ENCODE peak calls at places on chromosomes 1 and 21, in six cellular contexts. One of them, this sample, is unnamed.

GRCh38 chr1:6239950-6240768 is 3.8 kb upstream of the HES3 start:
- DNase-seq in upper lobe of left lung: no peak
- DNase-seq in A549: no peak
- DNase-seq in RWPE1: no peak
- DNase-seq in BJ: no peak
- DNase-seq in hepatocyte: peak
- DNase-seq in this sample: no peak

GRCh38 chr21:18986197-18986596 is 582.6 kb upstream of the TMPRSS15 start:
- DNase-seq in upper lobe of left lung: no peak
- DNase-seq in A549: no peak
- DNase-seq in RWPE1: no peak
- DNase-seq in BJ: no peak
- DNase-seq in hepatocyte: no peak
- DNase-seq in this sample: no peak

GRCh38 chr1:181142096-181143043 is 53.9 kb downstream of the IER5 start:
- DNase-seq in upper lobe of left lung: peak
- DNase-seq in A549: peak
- DNase-seq in RWPE1: peak
- DNase-seq in BJ: peak
- DNase-seq in hepatocyte: peak
- DNase-seq in this sample: peak

GRCh38 chr1:147071142-147071541 is 101.1 kb downstream of the PRKAB2 start:
- DNase-seq in upper lobe of left lung: no peak
- DNase-seq in A549: no peak
- DNase-seq in RWPE1: no peak
- DNase-seq in BJ: no peak
- DNase-seq in hepatocyte: no peak
- DNase-seq in this sample: no peak

GRCh38 chr21:15495965-15496364 is 233.8 kb upstream of the USP25 start:
- DNase-seq in upper lobe of left lung: no peak
- DNase-seq in A549: no peak
- DNase-seq in RWPE1: no peak
- DNase-seq in BJ: no peak
- DNase-seq in hepatocyte: no peak
- DNase-seq in this sample: no peak

GRCh38 chr1:220300442-220301121 is 28.3 kb upstream of the RAB3GAP2 start:
- DNase-seq in upper lobe of left lung: no peak
- DNase-seq in A549: no peak
- DNase-seq in RWPE1: peak
- DNase-seq in BJ: peak
- DNase-seq in hepatocyte: peak
- DNase-seq in this sample: peak

GRCh38 chr21:34227386-34227852 is 136.4 kb upstream of the KCNE2 start:
- DNase-seq in upper lobe of left lung: no peak
- DNase-seq in A549: no peak
- DNase-seq in RWPE1: no peak
- DNase-seq in BJ: no peak
- DNase-seq in hepatocyte: peak
- DNase-seq in this sample: no peak

GRCh38 chr1:47679301-47679751 is 241.5 kb downstream of the FOXD2 start:
- DNase-seq in upper lobe of left lung: no peak
- DNase-seq in A549: no peak
- DNase-seq in RWPE1: no peak
- DNase-seq in BJ: no peak
- DNase-seq in hepatocyte: no peak
- DNase-seq in this sample: no peak

GRCh38 chr1:9766759-9767442 is 56.9 kb downstream of the CLSTN1 start:
- DNase-seq in upper lobe of left lung: no peak
- DNase-seq in A549: peak
- DNase-seq in RWPE1: peak
- DNase-seq in BJ: peak
- DNase-seq in hepatocyte: peak
- DNase-seq in this sample: no peak

GRCh38 chr21:29172282-29172681 is 41.8 kb downstream of the MAP3K7CL start:
- DNase-seq in upper lobe of left lung: no peak
- DNase-seq in A549: no peak
- DNase-seq in RWPE1: no peak
- DNase-seq in BJ: no peak
- DNase-seq in hepatocyte: no peak
- DNase-seq in this sample: no peak

GRCh38 chr1:93753766-93754763 is 72.4 kb upstream of the BCAR3 start:
- DNase-seq in upper lobe of left lung: no peak
- DNase-seq in A549: peak
- DNase-seq in RWPE1: no peak
- DNase-seq in BJ: peak
- DNase-seq in hepatocyte: no peak
- DNase-seq in this sample: no peak

GRCh38 chr1:8629241-8630091 is 188.0 kb downstream of the RERE start:
- DNase-seq in upper lobe of left lung: no peak
- DNase-seq in A549: no peak
- DNase-seq in RWPE1: no peak
- DNase-seq in BJ: no peak
- DNase-seq in hepatocyte: no peak
- DNase-seq in this sample: no peak

GRCh38 chr1:55127827-55128343 is 87.3 kb downstream of the USP24 start:
- DNase-seq in upper lobe of left lung: no peak
- DNase-seq in A549: no peak
- DNase-seq in RWPE1: no peak
- DNase-seq in BJ: no peak
- DNase-seq in hepatocyte: no peak
- DNase-seq in this sample: no peak

GRCh38 chr1:40309374-40310128 is 7.5 kb downstream of the COL9A2 start:
- DNase-seq in upper lobe of left lung: no peak
- DNase-seq in A549: no peak
- DNase-seq in RWPE1: no peak
- DNase-seq in BJ: no peak
- DNase-seq in hepatocyte: no peak
- DNase-seq in this sample: no peak

GRCh38 chr1:246613131-246613758 is 47.0 kb downstream of the CNST start:
- DNase-seq in upper lobe of left lung: no peak
- DNase-seq in A549: no peak
- DNase-seq in RWPE1: peak
- DNase-seq in BJ: no peak
- DNase-seq in hepatocyte: peak
- DNase-seq in this sample: no peak

GRCh38 chr1:246617156-246617555 is 50.9 kb downstream of the CNST start:
- DNase-seq in upper lobe of left lung: no peak
- DNase-seq in A549: no peak
- DNase-seq in RWPE1: no peak
- DNase-seq in BJ: no peak
- DNase-seq in hepatocyte: no peak
- DNase-seq in this sample: no peak

GRCh38 chr1:246622035-246622652 is 55.9 kb downstream of the CNST start:
- DNase-seq in upper lobe of left lung: no peak
- DNase-seq in A549: no peak
- DNase-seq in RWPE1: no peak
- DNase-seq in BJ: no peak
- DNase-seq in hepatocyte: no peak
- DNase-seq in this sample: no peak

GRCh38 chr1:246618240-246618639 is 52.0 kb downstream of the CNST start:
- DNase-seq in upper lobe of left lung: no peak
- DNase-seq in A549: no peak
- DNase-seq in RWPE1: no peak
- DNase-seq in BJ: no peak
- DNase-seq in hepatocyte: no peak
- DNase-seq in this sample: no peak

DNA sequence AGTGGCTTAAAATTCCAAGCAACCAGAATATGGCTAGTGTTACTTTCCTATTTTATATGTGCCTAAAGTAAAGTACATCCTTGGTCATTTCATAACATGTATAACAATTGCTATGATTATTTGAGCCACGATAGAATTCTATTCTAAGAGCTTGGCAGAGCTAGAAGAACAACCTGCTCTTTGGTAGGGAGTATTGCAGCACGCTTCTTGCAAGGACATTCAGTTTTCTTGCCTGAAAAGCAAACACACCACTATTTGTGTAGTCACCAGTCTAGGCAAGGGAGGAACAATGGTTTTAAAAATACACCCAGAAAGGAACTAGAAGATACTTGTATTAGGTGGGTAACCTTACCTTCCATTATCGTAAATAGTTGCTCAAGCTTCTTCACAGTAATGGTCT is 51.5 kb downstream of the CNST start:
- DNase-seq in upper lobe of left lung: no peak
- DNase-seq in A549: no peak
- DNase-seq in RWPE1: no peak
- DNase-seq in BJ: no peak
- DNase-seq in hepatocyte: no peak
- DNase-seq in this sample: no peak
- TF ChIP-seq CTCF in upper lobe of left lung: no peak
- TF ChIP-seq CTCF in A549: no peak
- TF ChIP-seq CTCF in RWPE1: no peak
- TF ChIP-seq CTCF in BJ: no peak
- TF ChIP-seq CTCF in hepatocyte: no peak
- TF ChIP-seq CTCF in this sample: no peak

GRCh38 chr1:53715478-53715877 is 23.5 kb downstream of the GLIS1 start:
- DNase-seq in upper lobe of left lung: no peak
- DNase-seq in A549: no peak
- DNase-seq in RWPE1: no peak
- DNase-seq in BJ: no peak
- DNase-seq in hepatocyte: no peak
- DNase-seq in this sample: peak
- TF ChIP-seq CTCF in upper lobe of left lung: no peak
- TF ChIP-seq CTCF in A549: peak
- TF ChIP-seq CTCF in RWPE1: no peak
- TF ChIP-seq CTCF in BJ: peak
- TF ChIP-seq CTCF in hepatocyte: peak
- TF ChIP-seq CTCF in this sample: no peak

GRCh38 chr1:86507935-86508582 is 38.8 kb upstream of the CLCA4 start:
- DNase-seq in upper lobe of left lung: no peak
- DNase-seq in A549: no peak
- DNase-seq in RWPE1: no peak
- DNase-seq in BJ: no peak
- DNase-seq in hepatocyte: peak
- DNase-seq in this sample: no peak
- TF ChIP-seq CTCF in upper lobe of left lung: peak
- TF ChIP-seq CTCF in A549: peak
- TF ChIP-seq CTCF in RWPE1: peak
- TF ChIP-seq CTCF in BJ: peak
- TF ChIP-seq CTCF in hepatocyte: peak
- TF ChIP-seq CTCF in this sample: peak

GRCh38 chr1:218760601-218761570 is 412.8 kb upstream of the LYPLAL1 start:
- DNase-seq in upper lobe of left lung: no peak
- DNase-seq in A549: no peak
- DNase-seq in RWPE1: no peak
- DNase-seq in BJ: no peak
- DNase-seq in hepatocyte: no peak
- DNase-seq in this sample: no peak

GRCh38 chr1:218759795-218760194 is 413.9 kb upstream of the LYPLAL1 start:
- DNase-seq in upper lobe of left lung: no peak
- DNase-seq in A549: no peak
- DNase-seq in RWPE1: no peak
- DNase-seq in BJ: no peak
- DNase-seq in hepatocyte: no peak
- DNase-seq in this sample: no peak

GRCh38 chr1:218763538-218763937 is 410.1 kb upstream of the LYPLAL1 start:
- DNase-seq in upper lobe of left lung: no peak
- DNase-seq in A549: no peak
- DNase-seq in RWPE1: no peak
- DNase-seq in BJ: no peak
- DNase-seq in hepatocyte: no peak
- DNase-seq in this sample: no peak

DNA sequence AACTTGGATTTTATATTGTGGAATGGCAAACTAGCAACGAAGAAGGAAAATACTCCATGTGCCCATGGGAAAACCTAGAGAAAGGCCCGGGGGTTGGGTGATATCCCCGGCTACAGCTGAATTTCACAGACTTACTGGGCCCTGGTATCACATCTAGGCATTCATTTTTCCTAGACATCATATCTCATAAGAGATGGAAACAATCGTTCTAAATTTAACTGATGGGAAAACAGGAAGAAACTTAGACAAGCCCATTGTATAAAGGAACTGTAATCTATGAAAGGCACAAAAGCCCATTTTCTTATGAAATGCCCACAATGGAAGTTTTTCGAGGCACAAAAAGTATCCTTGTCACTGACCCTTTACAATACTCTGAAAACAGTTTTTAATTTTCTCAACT is 407.9 kb upstream of the LYPLAL1 start:
- DNase-seq in upper lobe of left lung: no peak
- DNase-seq in A549: no peak
- DNase-seq in RWPE1: no peak
- DNase-seq in BJ: no peak
- DNase-seq in hepatocyte: no peak
- DNase-seq in this sample: no peak
- TF ChIP-seq CTCF in upper lobe of left lung: no peak
- TF ChIP-seq CTCF in A549: no peak
- TF ChIP-seq CTCF in RWPE1: no peak
- TF ChIP-seq CTCF in BJ: no peak
- TF ChIP-seq CTCF in hepatocyte: no peak
- TF ChIP-seq CTCF in this sample: no peak

GRCh38 chr1:154998201-154998780 is 4.3 kb upstream of the ZBTB7B start:
- DNase-seq in upper lobe of left lung: no peak
- DNase-seq in A549: no peak
- DNase-seq in RWPE1: no peak
- DNase-seq in BJ: no peak
- DNase-seq in hepatocyte: no peak
- DNase-seq in this sample: no peak
- TF ChIP-seq CTCF in upper lobe of left lung: no peak
- TF ChIP-seq CTCF in A549: peak
- TF ChIP-seq CTCF in RWPE1: no peak
- TF ChIP-seq CTCF in BJ: no peak
- TF ChIP-seq CTCF in hepatocyte: no peak
- TF ChIP-seq CTCF in this sample: no peak

DNA sequence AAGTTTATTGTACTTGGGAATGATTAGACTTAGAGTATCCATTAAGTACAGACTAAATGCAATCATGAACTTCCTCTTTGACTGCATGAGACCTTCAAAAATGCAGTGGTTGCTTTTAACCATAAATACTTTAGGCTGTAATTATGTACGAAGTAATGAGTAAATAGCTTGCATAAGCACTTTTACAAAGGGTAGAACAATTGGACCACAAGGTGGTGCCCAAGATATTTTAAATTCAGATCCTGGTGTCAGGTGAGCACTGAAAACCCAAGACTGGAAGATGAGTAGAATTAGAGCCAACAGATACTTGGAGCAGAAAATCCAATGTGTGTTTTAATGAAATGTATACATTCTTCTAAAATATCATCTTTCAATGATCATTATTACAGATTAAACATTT is 43.4 kb upstream of the RHOU start:
- DNase-seq in upper lobe of left lung: no peak
- DNase-seq in A549: peak
- DNase-seq in RWPE1: peak
- DNase-seq in BJ: no peak
- DNase-seq in hepatocyte: peak
- DNase-seq in this sample: no peak
- TF ChIP-seq CTCF in upper lobe of left lung: peak
- TF ChIP-seq CTCF in A549: peak
- TF ChIP-seq CTCF in RWPE1: peak
- TF ChIP-seq CTCF in BJ: peak
- TF ChIP-seq CTCF in hepatocyte: peak
- TF ChIP-seq CTCF in this sample: peak